ENCODE peak calls at places on chromosome 3, in ten cellular contexts. D is GM18507; F is fibroblast of the aortic adventitia; L is GOT3; R is activated T-helper 1 cell treated with Interleukin-2 at 50 U/mL for 16 hours; X is SK-N-DZ; Z is testis; M is B cell; Y is activated CD8-positive, alpha-beta memory T cell treated with anti-CD3 and anti-CD28 coated beads, Interleukin-2, amount 50 U/mL, for 4 hours; U is stimulated activated CD4-positive, alpha-beta T cell treated with anti-CD3 and anti-CD28 coated beads, Interleukin-4, amount 100 ng/mL, for 48 hours. I is an unnamed sample.

GRCh38 chr3:14514323-14514720 is 25.8 kb downstream of the GRIP2 start:
- DNase-seq in U (no peak), D (no peak), M (no peak), X (no peak), L (no peak), Z (no peak), R (no peak), Y (no peak), F (no peak), I (no peak)

GRCh38 chr3:104646196-104646595 is 720.5 kb upstream of the ALCAM start:
- DNase-seq in Z (no peak), D (no peak), F (peak; percentile 55), L (no peak), X (no peak), R (no peak), U (no peak), M (no peak), Y (no peak), I (no peak)

GRCh38 chr3:33898901-33899300 is 100.5 kb downstream of the PDCD6IP start:
- DNase-seq in L (no peak), D (no peak), X (no peak), Y (no peak), Z (no peak), F (no peak), M (no peak), R (no peak), U (no peak), I (no peak)

GRCh38 chr3:159257954-159258353 is 456.1 kb downstream of the MFSD1 start:
- DNase-seq in D (no peak), U (no peak), Z (peak; percentile 21), F (no peak), R (no peak), M (no peak), L (no peak), X (no peak), Y (no peak), I (no peak)

GRCh38 chr3:55903680-55904079 is 416.6 kb upstream of the WNT5A start:
- DNase-seq in F (no peak), U (no peak), L (no peak), M (no peak), Y (no peak), Z (no peak), D (no peak), X (peak; percentile 28), R (no peak), I (no peak)

GRCh38 chr3:76673171-76673570 is 366.7 kb upstream of the ROBO2 start:
- DNase-seq in R (no peak), L (no peak), U (no peak), M (no peak), Y (no peak), X (no peak), F (no peak), Z (no peak), D (no peak), I (no peak)

GRCh38 chr3:154251610-154252009 is 72.7 kb downstream of the DHX36 start:
- DNase-seq in M (no peak), R (no peak), U (no peak), L (no peak), Z (no peak), F (no peak), D (no peak), X (no peak), Y (no peak), I (no peak)

GRCh38 chr3:60001369-60001768 is 951.5 kb upstream of the CFAP20DC start:
- DNase-seq in M (no peak), L (no peak), F (no peak), Z (no peak), Y (no peak), D (no peak), X (no peak), U (no peak), R (no peak), I (no peak)

GRCh38 chr3:124144035-124144814 is 152.3 kb upstream of the ROPN1 start:
- DNase-seq in L (no peak), U (no peak), Y (no peak), M (no peak), D (no peak), F (no peak), R (no peak), X (no peak), Z (no peak), I (no peak)

GRCh38 chr3:110685630-110686029 is 386.0 kb upstream of the NECTIN3 start:
- DNase-seq in L (no peak), D (no peak), R (no peak), Z (no peak), Y (no peak), M (no peak), U (no peak), F (no peak), X (no peak), I (no peak)

GRCh38 chr3:139291276-139292051 is 52.4 kb upstream of the MRPS22 start:
- DNase-seq in M (no peak), U (no peak), Z (no peak), D (no peak), F (no peak), Y (no peak), L (no peak), R (no peak), X (no peak), I (no peak)

GRCh38 chr3:126537116-126537729 is 13.3 kb downstream of the CHST13 start:
- DNase-seq in U (no peak), D (no peak), Z (no peak), R (no peak), F (no peak), L (no peak), M (no peak), Y (peak; percentile 5), X (no peak), I (no peak)

GRCh38 chr3:146277953-146278631 is 27.2 kb upstream of the PLSCR4 start:
- DNase-seq in Y (no peak), R (no peak), L (no peak), Z (peak; percentile 40), M (no peak), D (no peak), X (no peak), F (peak; percentile 99), U (no peak), I (no peak)

GRCh38 chr3:104549099-104549714 is 817.5 kb upstream of the ALCAM start:
- DNase-seq in Z (no peak), R (no peak), Y (no peak), M (no peak), F (peak; percentile 64), L (no peak), D (no peak), X (peak; percentile 9), U (no peak), I (no peak)

GRCh38 chr3:142844339-142844977 is 44.4 kb downstream of the PCOLCE2 start:
- DNase-seq in X (no peak), D (no peak), F (peak; percentile 62), L (no peak), R (no peak), U (no peak), Z (no peak), Y (no peak), M (no peak), I (no peak)

GRCh38 chr3:175426805-175427204 is 567.7 kb downstream of the NAALADL2 start:
- DNase-seq in Y (no peak), Z (no peak), F (no peak), L (no peak), D (no peak), U (no peak), R (no peak), X (no peak), M (no peak), I (no peak)

GRCh38 chr3:12662593-12663310 is 1.2 kb downstream of the RAF1 start:
- DNase-seq in X (peak; percentile 36), R (no peak), U (peak; percentile 19), F (peak; percentile 42), L (no peak), D (no peak), Z (peak; percentile 53), Y (peak; percentile 27), M (no peak), I (no peak)